ENCODE peak calls at places on chromosomes 3 and 15, in four cellular contexts. Q, F, M and T are unnamed samples.
A peak's percentile ranks its signal among the peaks of the same experiment; 100 is the strongest.

GRCh38 chr15:48889925-48890324 is 12.0 kb downstream of the EID1 start:
- DNase-seq in Q (no peak), F (no peak), M (no peak), T (no peak)

GRCh38 chr15:61115679-61116078 is 113.4 kb downstream of the RORA start:
- DNase-seq in Q (no peak), F (no peak), M (no peak), T (no peak)

GRCh38 chr15:82793737-82794136 is 12.1 kb downstream of the FSD2 start:
- DNase-seq in Q (no peak), F (no peak), M (no peak), T (no peak)

GRCh38 chr3:123081718-123082369 is 15.0 kb downstream of the PDIA5 start:
- DNase-seq in Q (no peak), F (no peak), M (no peak), T (no peak)

GRCh38 chr15:98898122-98898521 is 109.5 kb downstream of the PGPEP1L start:
- DNase-seq in Q (no peak), F (no peak), M (no peak), T (no peak)

GRCh38 chr3:169243122-169243521 is 420.4 kb downstream of the MECOM start:
- DNase-seq in Q (no peak), F (no peak), M (no peak), T (peak; percentile 33)

GRCh38 chr3:100339786-100340185 is 5.2 kb downstream of the NIT2 start:
- DNase-seq in Q (no peak), F (no peak), M (no peak), T (no peak)

GRCh38 chr15:40243126-40243810 is 4.4 kb downstream of the PAK6 start:
- DNase-seq in Q (no peak), F (no peak), M (no peak), T (no peak)

GRCh38 chr3:172138792-172139507 is 99.6 kb downstream of the FNDC3B start:
- DNase-seq in Q (no peak), F (no peak), M (peak; percentile 84), T (no peak)

GRCh38 chr3:176919836-176920760 is 277.2 kb downstream of the TBL1XR1 start:
- DNase-seq in Q (no peak), F (no peak), M (no peak), T (no peak)

GRCh38 chr3:190323241-190323617 is 983 bp upstream of the CLDN1 start:
- DNase-seq in Q (no peak), F (no peak), M (no peak), T (no peak)

GRCh38 chr15:66649235-66649984 is 52.6 kb upstream of the SMAD6 start:
- DNase-seq in Q (no peak), F (no peak), M (no peak), T (no peak)

GRCh38 chr3:66394261-66395249 is 106.3 kb downstream of the LRIG1 start:
- DNase-seq in Q (no peak), F (no peak), M (no peak), T (no peak)

GRCh38 chr15:64892850-64893403 is 18.8 kb upstream of the ANKDD1A start:
- DNase-seq in Q (no peak), F (no peak), M (no peak), T (no peak)

GRCh38 chr15:98803228-98804056 is 155.1 kb downstream of the IGF1R start:
- DNase-seq in Q (no peak), F (no peak), M (peak; percentile 65), T (no peak)

GRCh38 chr3:51958603-51959521 is 3.7 kb downstream of the GPR62 start:
- DNase-seq in Q (no peak), F (no peak), M (no peak), T (no peak)

GRCh38 chr15:61084944-61085367 is 144.1 kb downstream of the RORA start:
- DNase-seq in Q (no peak), F (no peak), M (no peak), T (no peak)

GRCh38 chr3:17945018-17945798 is 202.8 kb upstream of the TBC1D5 start:
- DNase-seq in Q (no peak), F (no peak), M (no peak), T (no peak)

GRCh38 chr3:47851888-47852603 is 49.1 kb downstream of the DHX30 start:
- DNase-seq in Q (no peak), F (no peak), M (no peak), T (no peak)

GRCh38 chr3:115698851-115699535 is 75.7 kb downstream of the GAP43 start:
- DNase-seq in Q (peak; percentile 9), F (no peak), M (no peak), T (no peak)

GRCh38 chr3:16369885-16370284 is 104.9 kb downstream of the OXNAD1 start:
- DNase-seq in Q (no peak), F (no peak), M (no peak), T (no peak)

GRCh38 chr3:196528639-196529233 is 13.6 kb upstream of the SMCO1 start:
- DNase-seq in Q (peak; percentile 44), F (no peak), M (peak; percentile 78), T (no peak)

GRCh38 chr3:157156844-157157635 is 2.9 kb downstream of the CCNL1 start:
- DNase-seq in Q (no peak), F (no peak), M (peak; percentile 55), T (no peak)

GRCh38 chr3:30733229-30733628 is 126.8 kb downstream of the TGFBR2 start:
- DNase-seq in Q (no peak), F (no peak), M (no peak), T (no peak)

GRCh38 chr3:194272221-194272620 is 78.9 kb downstream of the CPN2 start:
- DNase-seq in Q (no peak), F (no peak), M (no peak), T (no peak)

GRCh38 chr3:101091489-101091888 is 98.3 kb upstream of the ABI3BP start:
- DNase-seq in Q (no peak), F (no peak), M (peak; percentile 37), T (no peak)

GRCh38 chr3:13420051-13420816 is at the start of gene NUP210:
- DNase-seq in Q (no peak), F (no peak), M (peak; percentile 42), T (no peak)

GRCh38 chr3:30188713-30189112 is 417.7 kb upstream of the TGFBR2 start:
- DNase-seq in Q (no peak), F (no peak), M (no peak), T (no peak)

GRCh38 chr3:23046536-23046935 is 156.6 kb upstream of the UBE2E2 start:
- DNase-seq in Q (no peak), F (no peak), M (no peak), T (no peak)

GRCh38 chr3:179321585-179322322 is 1.1 kb upstream of the ZNF639 start:
- DNase-seq in Q (no peak), F (no peak), M (peak; percentile 31), T (no peak)

GRCh38 chr3:14505001-14505802 is 34.9 kb downstream of the GRIP2 start:
- DNase-seq in Q (no peak), F (no peak), M (no peak), T (no peak)